ENCODE peak calls at places on chromosome 14, in five cellular contexts. B, L, I, T and K are unnamed samples. For H3K4me1, the result is how much of the 10 kb centered on the place peaks cover.

GRCh38 chr14:35333797-35334743 is 41.9 kb downstream of the PSMA6 start:
- DNase-seq in I (no peak), B (no peak), T (no peak), L (no peak), K (no peak)

GRCh38 chr14:69854598-69854997 is 24.6 kb upstream of the SMOC1 start:
- DNase-seq in T (no peak), I (no peak), L (no peak), B (no peak), K (no peak)

GRCh38 chr14:105092124-105092911 is 27.1 kb upstream of the GPR132 start:
- DNase-seq in B (no peak), I (peak), L (peak), T (peak), K (peak)

GRCh38 chr14:35384386-35385041 is 20.0 kb downstream of the NFKBIA start:
- DNase-seq in T (no peak), B (no peak), I (peak), L (no peak), K (no peak)

GRCh38 chr14:63203618-63204406 is 431 bp upstream of the RHOJ start:
- DNase-seq in T (peak), L (peak), B (peak), I (peak), K (no peak)

GRCh38 chr14:77024171-77024627 is 4.3 kb downstream of the IRF2BPL start:
- DNase-seq in B (no peak), I (peak), T (peak), L (peak), K (no peak)

GRCh38 chr14:93789366-93790130 is 1.3 kb upstream of the PRIMA1 start:
- DNase-seq in L (peak), T (peak), I (no peak), B (no peak), K (no peak)

GRCh38 chr14:101556566-101557320 is 4.6 kb upstream of the DIO3 start:
- DNase-seq in I (no peak), T (no peak), B (no peak), L (no peak), K (no peak)

GRCh38 chr14:22554706-22555572 is 34.1 kb downstream of the DAD1 start:
- DNase-seq in T (no peak), B (no peak), I (no peak), L (no peak), K (no peak)
- H3K4me1 ChIP-seq in T (under half), B (under half), I (under half), L (under half), K (under half)

DNA sequence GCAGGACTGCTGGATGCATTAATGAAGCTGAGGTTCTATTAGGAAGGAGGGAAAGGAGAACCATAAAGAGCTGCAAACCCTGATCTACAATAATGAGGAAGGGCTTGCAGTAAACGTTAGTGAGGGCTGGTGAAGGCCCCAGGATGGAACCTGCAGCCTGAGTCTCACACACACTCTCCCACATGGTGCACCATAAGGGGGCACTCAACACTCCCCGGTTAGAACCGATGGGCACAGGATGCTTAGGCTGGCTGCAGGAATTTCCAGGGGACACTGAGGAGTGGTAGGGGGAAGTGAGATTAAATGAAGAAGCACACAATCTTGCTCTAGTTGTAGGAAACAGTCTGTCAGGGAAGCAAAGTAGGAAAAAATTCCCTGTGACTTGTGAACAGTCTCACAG is 56.1 kb upstream of the FERMT2 start:
- DNase-seq in T (no peak), L (no peak), B (no peak), I (no peak), K (no peak)
- TF ChIP-seq CTCF in T (no peak), L (no peak), B (no peak), I (no peak), K (no peak)

GRCh38 chr14:103693514-103693913 is 21.7 kb downstream of the XRCC3 start:
- DNase-seq in T (no peak), I (no peak), B (no peak), L (no peak), K (peak)
- H3K27ac ChIP-seq in T (no peak), I (no peak), B (no peak), L (no peak), K (peak)

GRCh38 chr14:38074091-38074490 is 133.6 kb upstream of the SSTR1 start:
- DNase-seq in B (no peak), I (no peak), T (no peak), L (no peak), K (no peak)
- H3K4me1 ChIP-seq in B (under half), I (under half), T (under half), L (under half), K (under half)

GRCh38 chr14:28676481-28676880 is 90.1 kb upstream of the FOXG1 start:
- DNase-seq in I (no peak), B (peak), T (no peak), L (no peak), K (no peak)

GRCh38 chr14:28678887-28679286 is 87.7 kb upstream of the FOXG1 start:
- DNase-seq in T (no peak), I (no peak), L (no peak), B (no peak), K (no peak)

GRCh38 chr14:28677381-28677780 is 89.2 kb upstream of the FOXG1 start:
- DNase-seq in T (no peak), L (no peak), B (no peak), I (no peak), K (no peak)

DNA sequence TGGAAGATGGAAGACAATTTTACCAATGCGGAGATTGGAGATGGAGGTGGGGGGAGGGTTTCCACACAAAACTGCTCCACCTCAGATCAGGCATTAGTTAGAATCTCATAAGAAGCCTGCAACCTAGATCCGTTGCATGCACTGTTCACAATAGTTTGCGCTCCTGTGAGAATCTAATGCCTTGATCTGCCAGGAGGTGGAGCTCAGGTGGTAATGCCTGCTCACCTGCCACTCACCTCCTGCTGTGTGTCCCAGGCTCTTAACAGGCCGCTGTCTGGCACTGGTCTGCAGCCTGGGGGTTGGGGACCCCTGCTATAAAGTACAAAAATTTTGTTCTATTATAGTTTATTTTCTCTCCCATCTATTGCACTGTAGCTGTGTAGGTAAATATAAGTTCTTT is 84.9 kb upstream of the FOXG1 start:
- DNase-seq in L (no peak), B (no peak), T (no peak), I (no peak), K (no peak)
- TF ChIP-seq CTCF in L (no peak), B (no peak), T (no peak), I (no peak), K (peak)